ENCODE peak calls at places on chromosomes 6 and 20, in five cellular contexts. V is tibial artery, D is HFF-Myc, L is AG09309, Z is fibroblast of mammary gland. B is an unnamed sample.

GRCh38 chr6:26342106-26342999 is 22.6 kb upstream of the BTN3A2 start:
- DNase-seq in Z (peak), V (no peak), L (no peak), D (no peak), B (no peak)

GRCh38 chr20:41960166-41960565 is 342.0 kb upstream of the CHD6 start:
- DNase-seq in Z (no peak), L (no peak), D (no peak), V (no peak), B (no peak)

GRCh38 chr6:14039038-14039437 is 78.5 kb upstream of the CD83 start:
- DNase-seq in V (no peak), Z (no peak), L (no peak), D (no peak), B (no peak)

GRCh38 chr6:45741437-45742166 is 274.1 kb downstream of the CLIC5 start:
- DNase-seq in Z (peak), D (peak), L (no peak), V (no peak), B (no peak)

GRCh38 chr20:56875052-56875663 is 246.1 kb downstream of the TFAP2C start:
- DNase-seq in V (no peak), Z (peak), D (peak), L (peak), B (no peak)

GRCh38 chr6:126767741-126768140 is 350.7 kb upstream of the RSPO3 start:
- DNase-seq in L (no peak), D (no peak), V (no peak), Z (no peak), B (no peak)

GRCh38 chr6:18561006-18561750 is 174.0 kb downstream of the RNF144B start:
- DNase-seq in L (no peak), Z (peak), V (no peak), D (no peak), B (no peak)

GRCh38 chr20:10619427-10619826 is 54.4 kb downstream of the JAG1 start:
- DNase-seq in V (no peak), Z (peak), L (peak), D (peak), B (peak)

GRCh38 chr20:35617397-35618031 is 1.9 kb downstream of the SPAG4 start:
- DNase-seq in L (peak), V (peak), Z (peak), D (no peak), B (peak)

GRCh38 chr6:142987490-142987889 is 42.5 kb upstream of the HIVEP2 start:
- DNase-seq in V (no peak), D (no peak), Z (no peak), L (no peak), B (no peak)

GRCh38 chr6:131819507-131820228 is 11.8 kb downstream of the ENPP1 start:
- DNase-seq in Z (peak), D (no peak), V (no peak), L (peak), B (no peak)

GRCh38 chr6:130993292-130993765 is 69.7 kb downstream of the EPB41L2 start:
- DNase-seq in L (no peak), V (no peak), Z (no peak), D (no peak), B (no peak)

GRCh38 chr6:69917834-69918233 is 51.5 kb downstream of the COL19A1 start:
- DNase-seq in D (peak), V (no peak), Z (peak), L (no peak), B (peak)

GRCh38 chr20:45857836-45858250 is 429 bp downstream of the ZSWIM3 start:
- DNase-seq in V (no peak), D (no peak), L (no peak), Z (no peak), B (no peak)

GRCh38 chr6:134056046-134056445 is 3.6 kb upstream of the SLC2A12 start:
- DNase-seq in V (no peak), L (no peak), Z (no peak), D (no peak), B (no peak)

GRCh38 chr6:113385020-113385431 is 472.1 kb upstream of the MARCKS start:
- DNase-seq in L (no peak), D (no peak), Z (peak), V (no peak), B (no peak)

GRCh38 chr6:43070028-43070632 is 6.0 kb upstream of the PTK7 start:
- DNase-seq in D (no peak), Z (peak), L (peak), V (no peak), B (no peak)

GRCh38 chr6:36177166-36177565 is 19.4 kb upstream of the BRPF3 start:
- DNase-seq in D (no peak), L (no peak), V (no peak), Z (no peak), B (no peak)

GRCh38 chr20:10680571-10680970 is 6.8 kb upstream of the JAG1 start:
- DNase-seq in L (no peak), Z (no peak), V (no peak), D (no peak), B (no peak)

GRCh38 chr6:125300992-125301434 is 754 bp downstream of the HDDC2 start:
- DNase-seq in L (no peak), V (no peak), Z (peak), D (no peak), B (no peak)

GRCh38 chr6:137698636-137699035 is 168.4 kb upstream of the TNFAIP3 start:
- DNase-seq in V (no peak), L (no peak), D (no peak), Z (no peak), B (no peak)

GRCh38 chr20:53763707-53764415 is 170.2 kb upstream of the ZNF217 start:
- DNase-seq in V (no peak), D (no peak), L (no peak), Z (peak), B (no peak)
- TF ChIP-seq CTCF in V (no peak), D (no peak), L (no peak), Z (no peak), B (no peak)

GRCh38 chr6:37265031-37265430 is 7.1 kb upstream of the TMEM217 start:
- DNase-seq in L (no peak), Z (no peak), D (no peak), V (no peak), B (no peak)

GRCh38 chr6:37261198-37261597 is 3.3 kb upstream of the TMEM217 start:
- DNase-seq in L (no peak), Z (no peak), V (no peak), D (no peak), B (no peak)

GRCh38 chr6:37260063-37260843 is 2.3 kb upstream of the TMEM217 start:
- DNase-seq in Z (no peak), L (no peak), V (no peak), D (no peak), B (no peak)

GRCh38 chr6:37265876-37266275 is 7.9 kb upstream of the TMEM217 start:
- DNase-seq in V (no peak), Z (no peak), L (no peak), D (no peak), B (no peak)

GRCh38 chr6:37262446-37263026 is 4.6 kb upstream of the TMEM217 start:
- DNase-seq in Z (no peak), L (no peak), D (no peak), V (no peak), B (no peak)
- H3K4me3 ChIP-seq in Z (no peak), L (no peak), D (no peak), V (no peak), B (no peak)

GRCh38 chr20:61161649-61162210 is 90.3 kb upstream of the CDH4 start:
- DNase-seq in D (no peak), L (no peak), V (no peak), Z (peak), B (no peak)
- TF ChIP-seq CTCF in D (no peak), L (no peak), V (no peak), Z (peak), B (no peak)

GRCh38 chr6:148760568-148761531 is 14.0 kb downstream of the UST start:
- DNase-seq in D (no peak), L (peak), V (peak), Z (peak), B (peak)
- H3K4me3 ChIP-seq in D (peak), L (peak), V (peak), Z (peak), B (peak)

B was measured in AG04449.